ENCODE peak calls at places on chromosomes 1 and 21, in five cellular contexts. G is tibial nerve, B is cardiac muscle cell, T is astrocyte, U is left ventricle myocardium inferior. N is an unnamed sample. For H3K36me3, the result is how much of the 10 kb centered on the place peaks cover.

GRCh38 chr1:60886793-60887331 is 195.5 kb upstream of the NFIA start:
- DNase-seq in B (no peak), U (no peak), T (no peak), G (no peak), N (no peak)

GRCh38 chr1:185853739-185854138 is 119.5 kb downstream of the HMCN1 start:
- DNase-seq in G (no peak), T (peak), B (peak), U (no peak), N (peak)

GRCh38 chr1:25027876-25028586 is 98.0 kb upstream of the RUNX3 start:
- DNase-seq in T (no peak), G (no peak), B (no peak), U (no peak), N (no peak)

GRCh38 chr1:158527190-158527815 is 26.9 kb downstream of the OR6Y1 start:
- DNase-seq in G (no peak), B (peak), U (no peak), T (peak), N (no peak)

GRCh38 chr1:90964444-90965035 is 57.3 kb downstream of the ZNF644 start:
- DNase-seq in U (no peak), T (peak), G (no peak), B (peak), N (no peak)

GRCh38 chr1:96863449-96863848 is 141.9 kb downstream of the PTBP2 start:
- DNase-seq in T (no peak), B (peak), U (peak), G (no peak), N (no peak)

GRCh38 chr1:76330993-76331603 is 256.6 kb downstream of the ST6GALNAC3 start:
- DNase-seq in B (peak), G (no peak), U (no peak), T (peak), N (peak)

GRCh38 chr1:23198373-23198772 is 18.9 kb downstream of the HTR1D start:
- DNase-seq in T (peak), B (peak), G (no peak), U (no peak), N (peak)

GRCh38 chr1:4784761-4785160 is 130.4 kb downstream of the AJAP1 start:
- DNase-seq in U (no peak), T (no peak), G (no peak), B (no peak), N (no peak)

GRCh38 chr1:950881-951280 is 8.2 kb downstream of the NOC2L start:
- DNase-seq in B (no peak), G (no peak), T (no peak), U (no peak), N (no peak)

GRCh38 chr1:185477638-185478216 is 160.7 kb upstream of the IVNS1ABP start:
- DNase-seq in U (no peak), B (no peak), G (no peak), T (no peak), N (no peak)

GRCh38 chr21:40388046-40388445 is 458.9 kb downstream of the DSCAM start:
- DNase-seq in T (no peak), G (no peak), U (no peak), B (no peak), N (no peak)

GRCh38 chr21:42413500-42413899 is 9.8 kb downstream of the UBASH3A start:
- DNase-seq in T (no peak), U (no peak), G (no peak), B (no peak), N (no peak)

GRCh38 chr1:221837886-221838285 is 96.0 kb upstream of the DUSP10 start:
- DNase-seq in G (no peak), B (no peak), T (no peak), U (no peak), N (no peak)

GRCh38 chr1:6191968-6192367 is 7.4 kb downstream of the RPL22 start:
- DNase-seq in U (no peak), G (no peak), B (no peak), T (no peak), N (no peak)

GRCh38 chr1:115060501-115060900 is 28.8 kb downstream of the TSPAN2 start:
- DNase-seq in U (no peak), T (no peak), B (no peak), G (no peak), N (no peak)

GRCh38 chr1:228646717-228647522 is 88.4 kb upstream of the RHOU start:
- DNase-seq in G (no peak), U (no peak), T (peak), B (peak), N (no peak)

GRCh38 chr1:19439464-19440171 is 45.7 kb downstream of the CAPZB start:
- DNase-seq in G (no peak), B (peak), U (peak), T (no peak), N (no peak)
- TF ChIP-seq CTCF in G (no peak), B (peak), U (peak), T (no peak), N (peak)

DNA sequence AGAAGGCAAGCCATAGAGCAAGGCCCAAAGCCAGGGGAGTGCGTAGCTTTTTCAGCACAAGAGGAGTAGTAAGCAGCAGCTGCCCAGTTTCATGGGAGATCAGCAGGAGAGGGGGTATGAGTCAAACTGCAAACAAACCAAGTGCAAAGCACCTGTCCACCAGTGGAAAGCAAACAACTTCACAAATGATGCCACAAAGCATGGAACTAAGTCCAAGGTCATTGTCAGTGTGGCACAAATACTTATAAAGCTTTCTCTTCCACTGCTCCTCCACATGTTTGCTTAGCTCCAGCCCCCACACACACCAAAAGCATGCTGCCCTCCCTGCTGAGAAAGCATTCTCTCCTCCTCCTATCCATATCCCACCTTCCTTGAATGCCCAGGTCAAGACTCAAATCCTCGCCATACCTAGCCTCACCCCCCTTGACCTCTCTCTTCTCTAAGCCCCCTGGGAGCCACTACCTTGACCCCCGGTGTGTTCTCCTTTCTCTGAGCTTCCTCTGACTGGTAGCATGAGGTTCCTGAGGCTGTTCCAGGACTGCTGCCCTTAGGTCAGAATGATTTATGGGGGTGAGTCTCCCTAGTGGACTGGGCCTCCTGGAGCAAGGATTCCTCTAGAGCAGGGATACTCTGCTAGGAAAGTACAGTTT is 70.4 kb downstream of the DMAP1 start:
- DNase-seq in U (no peak), G (no peak), B (no peak), T (no peak), N (no peak)
- H3K4me3 ChIP-seq in U (no peak), G (no peak), B (no peak), T (no peak), N (no peak)

GRCh38 chr1:232973652-232974611 is 23.5 kb downstream of the NTPCR start:
- DNase-seq in G (no peak), T (no peak), B (no peak), U (no peak), N (no peak)
- H3K36me3 ChIP-seq in G (half or more), T (under half), B (under half), U (half or more), N (under half)

GRCh38 chr1:219495737-219496408 is 117.0 kb downstream of the ZC3H11B start:
- DNase-seq in G (no peak), T (no peak), U (no peak), B (no peak), N (no peak)
- TF ChIP-seq CTCF in G (no peak), T (no peak), U (no peak), B (no peak), N (no peak)

DNA sequence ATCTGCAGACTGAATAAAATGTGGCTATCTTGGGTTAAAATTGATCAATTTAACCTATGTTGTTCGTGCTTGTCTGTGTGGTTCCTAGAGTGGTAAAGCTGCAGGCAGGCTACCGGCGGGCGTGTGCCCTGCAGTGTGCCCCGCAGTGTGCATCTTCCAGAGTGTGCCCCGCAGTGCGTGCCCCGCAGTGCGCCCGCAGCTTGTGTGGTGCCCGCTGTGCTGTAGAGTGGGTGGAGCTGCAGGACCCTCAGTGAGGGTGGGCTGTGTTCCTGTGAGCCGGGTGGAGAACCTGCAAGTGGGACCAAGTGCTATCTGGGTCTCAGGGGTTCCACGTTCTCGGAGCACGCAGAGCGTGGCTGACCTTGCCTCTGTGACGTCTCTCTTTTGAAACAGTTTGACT is 10.7 kb downstream of the RRP1 start:
- DNase-seq in G (no peak), B (no peak), U (no peak), T (no peak), N (no peak)
- H3K4me3 ChIP-seq in G (no peak), B (no peak), U (no peak), T (no peak), N (no peak)

GRCh38 chr21:45270306-45270821 is 17.3 kb downstream of the POFUT2 start:
- DNase-seq in B (no peak), G (peak), T (no peak), U (no peak), N (no peak)
- H3K36me3 ChIP-seq in B (under half), G (half or more), T (under half), U (half or more), N (under half)